ENCODE peak calls at places on chromosome 1, in eight cellular contexts. One of them, this sample, is unnamed.

GRCh38 chr1:37047487-37047886 is 13.2 kb upstream of the GRIK3 start:
- DNase-seq in HS-27A: no peak
- DNase-seq in stimulated activated naive CD4-positive, alpha-beta T cell: no peak
- DNase-seq in skeletal muscle cell: no peak
- DNase-seq in PC-9: no peak
- DNase-seq in tibial artery: no peak
- DNase-seq in activated naive CD8-positive, alpha-beta T cell treated with anti-CD3 and anti-CD28 coated beads for 36 hours: no peak
- DNase-seq in iris pigment epithelial cell: no peak
- DNase-seq in this sample: no peak

GRCh38 chr1:24805534-24806301 is 60.5 kb downstream of the CLIC4 start:
- DNase-seq in stimulated activated naive CD4-positive, alpha-beta T cell: no peak
- DNase-seq in activated naive CD8-positive, alpha-beta T cell treated with anti-CD3 and anti-CD28 coated beads for 36 hours: no peak
- DNase-seq in HS-27A: peak
- DNase-seq in iris pigment epithelial cell: peak
- DNase-seq in tibial artery: peak
- DNase-seq in PC-9: no peak
- DNase-seq in skeletal muscle cell: peak
- DNase-seq in this sample: no peak

GRCh38 chr1:199226163-199226562 is 587.3 kb downstream of the PTPRC start:
- DNase-seq in activated naive CD8-positive, alpha-beta T cell treated with anti-CD3 and anti-CD28 coated beads for 36 hours: no peak
- DNase-seq in tibial artery: no peak
- DNase-seq in iris pigment epithelial cell: peak
- DNase-seq in HS-27A: no peak
- DNase-seq in stimulated activated naive CD4-positive, alpha-beta T cell: no peak
- DNase-seq in PC-9: no peak
- DNase-seq in skeletal muscle cell: peak
- DNase-seq in this sample: no peak

GRCh38 chr1:215458084-215458483 is 109.0 kb upstream of the KCTD3 start:
- DNase-seq in tibial artery: no peak
- DNase-seq in HS-27A: no peak
- DNase-seq in skeletal muscle cell: no peak
- DNase-seq in activated naive CD8-positive, alpha-beta T cell treated with anti-CD3 and anti-CD28 coated beads for 36 hours: no peak
- DNase-seq in iris pigment epithelial cell: no peak
- DNase-seq in stimulated activated naive CD4-positive, alpha-beta T cell: no peak
- DNase-seq in PC-9: no peak
- DNase-seq in this sample: no peak

GRCh38 chr1:93029317-93029716 is 49.8 kb upstream of the MTF2 start:
- DNase-seq in skeletal muscle cell: no peak
- DNase-seq in iris pigment epithelial cell: no peak
- DNase-seq in PC-9: no peak
- DNase-seq in HS-27A: no peak
- DNase-seq in stimulated activated naive CD4-positive, alpha-beta T cell: peak
- DNase-seq in activated naive CD8-positive, alpha-beta T cell treated with anti-CD3 and anti-CD28 coated beads for 36 hours: no peak
- DNase-seq in tibial artery: no peak
- DNase-seq in this sample: no peak

GRCh38 chr1:208497866-208498541 is 253.8 kb upstream of the PLXNA2 start:
- DNase-seq in tibial artery: no peak
- DNase-seq in PC-9: no peak
- DNase-seq in activated naive CD8-positive, alpha-beta T cell treated with anti-CD3 and anti-CD28 coated beads for 36 hours: no peak
- DNase-seq in stimulated activated naive CD4-positive, alpha-beta T cell: no peak
- DNase-seq in iris pigment epithelial cell: no peak
- DNase-seq in skeletal muscle cell: no peak
- DNase-seq in HS-27A: no peak
- DNase-seq in this sample: no peak

GRCh38 chr1:235357485-235358378 is 9.5 kb upstream of the TBCE start:
- DNase-seq in activated naive CD8-positive, alpha-beta T cell treated with anti-CD3 and anti-CD28 coated beads for 36 hours: no peak
- DNase-seq in tibial artery: no peak
- DNase-seq in HS-27A: no peak
- DNase-seq in PC-9: no peak
- DNase-seq in iris pigment epithelial cell: no peak
- DNase-seq in skeletal muscle cell: no peak
- DNase-seq in stimulated activated naive CD4-positive, alpha-beta T cell: no peak
- DNase-seq in this sample: no peak

GRCh38 chr1:58907398-58907797 is 123.6 kb upstream of the JUN start:
- DNase-seq in HS-27A: no peak
- DNase-seq in stimulated activated naive CD4-positive, alpha-beta T cell: no peak
- DNase-seq in skeletal muscle cell: no peak
- DNase-seq in tibial artery: no peak
- DNase-seq in activated naive CD8-positive, alpha-beta T cell treated with anti-CD3 and anti-CD28 coated beads for 36 hours: no peak
- DNase-seq in PC-9: no peak
- DNase-seq in iris pigment epithelial cell: no peak
- DNase-seq in this sample: no peak

GRCh38 chr1:211738709-211739301 is 63.4 kb upstream of the NEK2 start:
- DNase-seq in iris pigment epithelial cell: no peak
- DNase-seq in tibial artery: no peak
- DNase-seq in PC-9: peak
- DNase-seq in activated naive CD8-positive, alpha-beta T cell treated with anti-CD3 and anti-CD28 coated beads for 36 hours: peak
- DNase-seq in stimulated activated naive CD4-positive, alpha-beta T cell: no peak
- DNase-seq in HS-27A: no peak
- DNase-seq in skeletal muscle cell: no peak
- DNase-seq in this sample: no peak

GRCh38 chr1:1973716-1974642 is 29.6 kb downstream of the CFAP74 start:
- DNase-seq in tibial artery: no peak
- DNase-seq in iris pigment epithelial cell: no peak
- DNase-seq in PC-9: no peak
- DNase-seq in HS-27A: no peak
- DNase-seq in stimulated activated naive CD4-positive, alpha-beta T cell: no peak
- DNase-seq in activated naive CD8-positive, alpha-beta T cell treated with anti-CD3 and anti-CD28 coated beads for 36 hours: no peak
- DNase-seq in skeletal muscle cell: no peak
- DNase-seq in this sample: no peak

GRCh38 chr1:17024721-17025120 is 13.0 kb upstream of the ATP13A2 start:
- DNase-seq in stimulated activated naive CD4-positive, alpha-beta T cell: no peak
- DNase-seq in tibial artery: no peak
- DNase-seq in PC-9: no peak
- DNase-seq in iris pigment epithelial cell: no peak
- DNase-seq in skeletal muscle cell: no peak
- DNase-seq in activated naive CD8-positive, alpha-beta T cell treated with anti-CD3 and anti-CD28 coated beads for 36 hours: no peak
- DNase-seq in HS-27A: no peak
- DNase-seq in this sample: no peak

GRCh38 chr1:15680614-15681345 is 3.3 kb upstream of the PLEKHM2 start:
- DNase-seq in skeletal muscle cell: peak
- DNase-seq in tibial artery: no peak
- DNase-seq in PC-9: peak
- DNase-seq in activated naive CD8-positive, alpha-beta T cell treated with anti-CD3 and anti-CD28 coated beads for 36 hours: no peak
- DNase-seq in iris pigment epithelial cell: peak
- DNase-seq in stimulated activated naive CD4-positive, alpha-beta T cell: no peak
- DNase-seq in HS-27A: no peak
- DNase-seq in this sample: peak